ENCODE peak calls at places on chromosomes 2 and 18, in five cellular contexts. O, P, C, B and G are unnamed samples.
A peak's percentile ranks its signal among the peaks of the same experiment; 100 is the strongest.

GRCh38 chr2:72034353-72035095 is 113.1 kb downstream of the CYP26B1 start:
- DNase-seq in P (peak; percentile 84), C (no peak), O (no peak), B (no peak), G (no peak)

GRCh38 chr18:62525611-62526010 is 2.8 kb downstream of the ZCCHC2 start:
- DNase-seq in B (no peak), C (no peak), O (no peak), P (no peak), G (no peak)

GRCh38 chr2:54632733-54633692 is 90.4 kb upstream of the EML6 start:
- DNase-seq in P (no peak), C (no peak), B (no peak), O (no peak), G (no peak)

GRCh38 chr2:241010531-241011295 is 12.3 kb downstream of the SNED1 start:
- DNase-seq in C (no peak), B (peak; percentile 5), O (peak; percentile 48), P (no peak), G (no peak)

GRCh38 chr2:3272761-3273160 is 104.9 kb downstream of the EIPR1 start:
- DNase-seq in B (no peak), C (no peak), P (no peak), O (no peak), G (no peak)

GRCh38 chr2:112204411-112204810 is 50.4 kb downstream of the ZC3H8 start:
- DNase-seq in C (no peak), P (no peak), O (no peak), B (no peak), G (no peak)

GRCh38 chr2:70948350-70949003 is 12.8 kb downstream of the ATP6V1B1 start:
- DNase-seq in O (peak; percentile 88), C (peak; percentile 80), P (peak; percentile 93), B (peak; percentile 67), G (peak; percentile 63)

GRCh38 chr2:16899958-16900357 is 234.3 kb upstream of the CYRIA start:
- DNase-seq in O (no peak), C (no peak), P (no peak), B (no peak), G (no peak)

GRCh38 chr2:184178229-184178628 is 420.1 kb upstream of the ZNF804A start:
- DNase-seq in P (no peak), C (no peak), B (no peak), O (no peak), G (no peak)

GRCh38 chr2:121075006-121075545 is 209.9 kb downstream of the TFCP2L1 start:
- DNase-seq in C (peak; percentile 18), P (no peak), B (no peak), O (peak; percentile 80), G (peak; percentile 87)

GRCh38 chr2:195343942-195344530 is 313.0 kb upstream of the SLC39A10 start:
- DNase-seq in O (no peak), B (no peak), C (no peak), P (no peak), G (no peak)

GRCh38 chr2:191486584-191487320 is 191.2 kb upstream of the NABP1 start:
- DNase-seq in O (no peak), P (no peak), B (no peak), C (peak; percentile 11), G (peak; percentile 39)

GRCh38 chr2:20218331-20219320 is 6.3 kb downstream of the SDC1 start:
- DNase-seq in C (no peak), P (no peak), O (no peak), B (no peak), G (no peak)

GRCh38 chr2:42495234-42495581 is 1.4 kb upstream of the KCNG3 start:
- DNase-seq in O (no peak), B (no peak), C (no peak), P (no peak), G (no peak)
- TF ChIP-seq POLR2AphosphoS5 in O (no peak), B (no peak), C (no peak), P (no peak), G (no peak)

GRCh38 chr2:144412727-144413126 is 107.2 kb downstream of the ZEB2 start:
- DNase-seq in B (no peak), C (no peak), P (no peak), O (no peak), G (no peak)
- TF ChIP-seq POLR2AphosphoS5 in B (no peak), C (no peak), P (peak; percentile 20), O (no peak), G (no peak)

GRCh38 chr2:5290911-5291546 is 401.2 kb upstream of the SOX11 start:
- DNase-seq in O (no peak), B (no peak), P (no peak), C (no peak), G (no peak)
- TF ChIP-seq POLR2AphosphoS5 in O (no peak), B (no peak), P (no peak), C (no peak), G (no peak)

GRCh38 chr2:168935810-168936581 is 34.9 kb downstream of the G6PC2 start:
- DNase-seq in C (no peak), B (no peak), P (no peak), O (no peak), G (no peak)
- TF ChIP-seq POLR2AphosphoS5 in C (no peak), B (no peak), P (no peak), O (no peak), G (no peak)

GRCh38 chr2:149701241-149701640 is 113.7 kb upstream of the MMADHC start:
- DNase-seq in O (no peak), B (no peak), C (no peak), P (no peak), G (no peak)

GRCh38 chr2:149702571-149702970 is 115.0 kb upstream of the MMADHC start:
- DNase-seq in B (no peak), O (no peak), C (no peak), P (no peak), G (no peak)

DNA sequence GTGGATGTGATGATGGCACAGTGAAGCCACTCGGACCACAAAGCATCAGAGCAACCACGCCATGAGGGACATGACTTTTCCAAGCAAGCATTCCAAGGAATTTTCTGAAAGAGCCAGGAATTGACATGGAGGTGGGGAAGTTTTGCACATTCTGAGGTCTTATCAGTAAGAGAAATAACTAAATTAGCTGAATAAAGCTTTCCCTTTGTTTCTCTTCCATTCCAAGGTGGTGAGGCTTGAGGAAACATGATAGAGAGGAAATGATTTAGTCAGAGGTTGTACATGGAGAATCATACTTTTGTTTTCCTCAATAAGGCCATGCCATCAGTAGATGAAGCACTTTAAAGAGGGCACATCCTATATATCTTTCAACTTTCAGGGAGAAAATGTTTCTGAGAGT is 115.7 kb upstream of the MMADHC start:
- DNase-seq in O (no peak), P (no peak), C (no peak), B (no peak), G (no peak)
- TF ChIP-seq POLR2AphosphoS5 in O (no peak), P (no peak), C (no peak), B (no peak), G (no peak)

GRCh38 chr2:88003074-88003755 is 13.1 kb downstream of the RNU2-63P start:
- DNase-seq in O (no peak), P (no peak), B (no peak), C (no peak), G (no peak)
- TF ChIP-seq POLR2AphosphoS5 in O (no peak), P (no peak), B (no peak), C (no peak), G (no peak)